ENCODE peak calls at places on chromosomes 4 and X, in four cellular contexts. One of them, this sample, is unnamed.
A peak's percentile ranks its signal among the peaks of the same experiment; 100 is the strongest.

GRCh38 chr4:40980318-40980883 is 230.6 kb downstream of the NSUN7 start:
- DNase-seq in kidney epithelial cell: no peak
- DNase-seq in NCI-H510A treated with DMSO at 0.1 percent for 48 hours: peak; percentile 1
- DNase-seq in KBM-7: peak; percentile 41
- DNase-seq in this sample: no peak

GRCh38 chrX:47446431-47446830 is 36.6 kb downstream of the ZNF41 start:
- DNase-seq in kidney epithelial cell: no peak
- DNase-seq in NCI-H510A treated with DMSO at 0.1 percent for 48 hours: no peak
- DNase-seq in KBM-7: no peak
- DNase-seq in this sample: no peak

GRCh38 chrX:147912093-147912801 is 528 bp downstream of the FMR1 start:
- DNase-seq in kidney epithelial cell: no peak
- DNase-seq in NCI-H510A treated with DMSO at 0.1 percent for 48 hours: peak; percentile 37
- DNase-seq in KBM-7: peak; percentile 67
- DNase-seq in this sample: no peak

GRCh38 chrX:97189668-97190067 is 306.0 kb downstream of the RPA4 start:
- DNase-seq in kidney epithelial cell: no peak
- DNase-seq in NCI-H510A treated with DMSO at 0.1 percent for 48 hours: no peak
- DNase-seq in KBM-7: no peak
- DNase-seq in this sample: no peak

GRCh38 chr4:121096629-121097028 is 24.3 kb upstream of the NDNF start:
- DNase-seq in kidney epithelial cell: peak; percentile 7
- DNase-seq in NCI-H510A treated with DMSO at 0.1 percent for 48 hours: peak; percentile 51
- DNase-seq in KBM-7: peak; percentile 30
- DNase-seq in this sample: no peak

GRCh38 chr4:25303578-25303977 is 9.0 kb upstream of the ZCCHC4 start:
- DNase-seq in kidney epithelial cell: no peak
- DNase-seq in NCI-H510A treated with DMSO at 0.1 percent for 48 hours: no peak
- DNase-seq in KBM-7: no peak
- DNase-seq in this sample: no peak

GRCh38 chrX:153944140-153944799 is at the start of gene RENBP:
- DNase-seq in kidney epithelial cell: no peak
- DNase-seq in NCI-H510A treated with DMSO at 0.1 percent for 48 hours: no peak
- DNase-seq in KBM-7: peak; percentile 66
- DNase-seq in this sample: no peak

GRCh38 chr4:168484626-168485025 is 4.3 kb upstream of the DDX60L start:
- DNase-seq in kidney epithelial cell: no peak
- DNase-seq in NCI-H510A treated with DMSO at 0.1 percent for 48 hours: no peak
- DNase-seq in KBM-7: no peak
- DNase-seq in this sample: no peak

GRCh38 chrX:39222361-39223113 is 421.3 kb downstream of the MID1IP1 start:
- DNase-seq in kidney epithelial cell: no peak
- DNase-seq in NCI-H510A treated with DMSO at 0.1 percent for 48 hours: no peak
- DNase-seq in KBM-7: no peak
- DNase-seq in this sample: no peak

GRCh38 chrX:41386222-41386990 is 52.4 kb downstream of the DDX3X start:
- DNase-seq in kidney epithelial cell: no peak
- DNase-seq in NCI-H510A treated with DMSO at 0.1 percent for 48 hours: no peak
- DNase-seq in KBM-7: no peak
- DNase-seq in this sample: no peak

GRCh38 chr4:81427605-81427922 is 44.1 kb downstream of the RASGEF1B start:
- DNase-seq in kidney epithelial cell: no peak
- DNase-seq in NCI-H510A treated with DMSO at 0.1 percent for 48 hours: no peak
- DNase-seq in KBM-7: no peak
- DNase-seq in this sample: no peak

GRCh38 chr4:48742412-48742811 is 37.7 kb downstream of the FRYL start:
- DNase-seq in kidney epithelial cell: no peak
- DNase-seq in NCI-H510A treated with DMSO at 0.1 percent for 48 hours: no peak
- DNase-seq in KBM-7: no peak
- DNase-seq in this sample: no peak

GRCh38 chr4:8270912-8271815 is 1.6 kb downstream of the HTRA3 start:
- DNase-seq in kidney epithelial cell: no peak
- DNase-seq in NCI-H510A treated with DMSO at 0.1 percent for 48 hours: no peak
- DNase-seq in KBM-7: no peak
- DNase-seq in this sample: no peak

GRCh38 chrX:5051831-5052491 is 1176.7 kb downstream of the NLGN4X start:
- DNase-seq in kidney epithelial cell: peak; percentile 71
- DNase-seq in NCI-H510A treated with DMSO at 0.1 percent for 48 hours: no peak
- DNase-seq in KBM-7: peak; percentile 98
- DNase-seq in this sample: no peak

GRCh38 chrX:103414561-103414960 is 38.2 kb downstream of the BEX3 start:
- DNase-seq in kidney epithelial cell: no peak
- DNase-seq in NCI-H510A treated with DMSO at 0.1 percent for 48 hours: no peak
- DNase-seq in KBM-7: no peak
- DNase-seq in this sample: no peak

GRCh38 chr4:83074086-83074704 is 39.2 kb downstream of the COPS4 start:
- DNase-seq in kidney epithelial cell: peak; percentile 64
- DNase-seq in NCI-H510A treated with DMSO at 0.1 percent for 48 hours: peak; percentile 66
- DNase-seq in KBM-7: peak; percentile 76
- DNase-seq in this sample: peak; percentile 79

GRCh38 chr4:185796176-185796575 is 15.8 kb downstream of the SORBS2 start:
- DNase-seq in kidney epithelial cell: no peak
- DNase-seq in NCI-H510A treated with DMSO at 0.1 percent for 48 hours: no peak
- DNase-seq in KBM-7: no peak
- DNase-seq in this sample: no peak

GRCh38 chr4:47729086-47729763 is 108.6 kb downstream of the CORIN start:
- DNase-seq in kidney epithelial cell: no peak
- DNase-seq in NCI-H510A treated with DMSO at 0.1 percent for 48 hours: no peak
- DNase-seq in KBM-7: no peak
- DNase-seq in this sample: no peak

GRCh38 chrX:115017455-115017854 is at the start of gene IL13RA2:
- DNase-seq in kidney epithelial cell: no peak
- DNase-seq in NCI-H510A treated with DMSO at 0.1 percent for 48 hours: no peak
- DNase-seq in KBM-7: no peak
- DNase-seq in this sample: no peak

GRCh38 chrX:54481751-54482150 is 14.3 kb downstream of the FGD1 start:
- DNase-seq in kidney epithelial cell: no peak
- DNase-seq in NCI-H510A treated with DMSO at 0.1 percent for 48 hours: no peak
- DNase-seq in KBM-7: no peak
- DNase-seq in this sample: no peak

GRCh38 chr4:55183926-55184599 is 58.7 kb upstream of the KDR start:
- DNase-seq in kidney epithelial cell: peak; percentile 98
- DNase-seq in NCI-H510A treated with DMSO at 0.1 percent for 48 hours: no peak
- DNase-seq in KBM-7: no peak
- DNase-seq in this sample: no peak

GRCh38 chr4:38366451-38366850 is 297.5 kb upstream of the KLF3 start:
- DNase-seq in kidney epithelial cell: no peak
- DNase-seq in NCI-H510A treated with DMSO at 0.1 percent for 48 hours: no peak
- DNase-seq in KBM-7: no peak
- DNase-seq in this sample: no peak

GRCh38 chrX:72479324-72480274 is 93.0 kb downstream of the HDAC8 start:
- DNase-seq in kidney epithelial cell: no peak
- DNase-seq in NCI-H510A treated with DMSO at 0.1 percent for 48 hours: no peak
- DNase-seq in KBM-7: no peak
- DNase-seq in this sample: no peak

GRCh38 chrX:139194571-139195280 is 335.8 kb upstream of the F9 start:
- DNase-seq in kidney epithelial cell: no peak
- DNase-seq in NCI-H510A treated with DMSO at 0.1 percent for 48 hours: no peak
- DNase-seq in KBM-7: peak; percentile 61
- DNase-seq in this sample: no peak

GRCh38 chrX:129739591-129739990 is 812 bp downstream of the XPNPEP2 start:
- DNase-seq in kidney epithelial cell: no peak
- DNase-seq in NCI-H510A treated with DMSO at 0.1 percent for 48 hours: no peak
- DNase-seq in KBM-7: no peak
- DNase-seq in this sample: no peak

GRCh38 chr4:38663021-38663800 is 788 bp upstream of the KLF3 start:
- DNase-seq in kidney epithelial cell: no peak
- DNase-seq in NCI-H510A treated with DMSO at 0.1 percent for 48 hours: peak; percentile 66
- DNase-seq in KBM-7: peak; percentile 52
- DNase-seq in this sample: no peak

GRCh38 chr4:72209600-72209999 is 177.8 kb downstream of the NPFFR2 start:
- DNase-seq in kidney epithelial cell: peak; percentile 41
- DNase-seq in NCI-H510A treated with DMSO at 0.1 percent for 48 hours: no peak
- DNase-seq in KBM-7: no peak
- DNase-seq in this sample: no peak